ENCODE peak calls at places on chromosomes 1 and 21, in four cellular contexts. Z is aorta; B is body of pancreas; O is CD8-positive, alpha-beta T cell. W is an unnamed sample. For H3K4me1 and H3K36me3, the result is how much of the 10 kb centered on the place peaks cover.

GRCh38 chr21:42705346-42705745 is 51.9 kb downstream of the PDE9A start:
- ATAC-seq in Z (no peak), O (no peak), B (no peak), W (no peak)

GRCh38 chr1:23562138-23562819 is 3.0 kb upstream of the ID3 start:
- ATAC-seq in Z (peak), B (peak), O (no peak), W (peak)

GRCh38 chr1:151828931-151829330 is 2.7 kb downstream of the RORC start:
- ATAC-seq in Z (no peak), B (no peak), O (no peak), W (no peak)

GRCh38 chr1:57826535-57826934 is 402.7 kb upstream of the DAB1 start:
- ATAC-seq in B (no peak), Z (no peak), O (no peak), W (no peak)

GRCh38 chr1:90325165-90325564 is 330.3 kb downstream of the ZNF326 start:
- ATAC-seq in O (no peak), Z (no peak), B (no peak), W (no peak)

GRCh38 chr1:234907585-234908457 is 220.8 kb downstream of the TOMM20 start:
- ATAC-seq in O (no peak), Z (peak), B (peak), W (peak)

GRCh38 chr1:228274452-228275153 is 66.8 kb downstream of the OBSCN start:
- ATAC-seq in Z (no peak), O (no peak), B (no peak), W (no peak)

GRCh38 chr1:154407866-154408777 is 3.0 kb downstream of the IL6R start:
- ATAC-seq in O (no peak), B (no peak), Z (no peak), W (no peak)

GRCh38 chr1:245798367-245798747 is 643.6 kb downstream of the KIF26B start:
- ATAC-seq in O (no peak), B (no peak), Z (no peak), W (no peak)

GRCh38 chr21:14382486-14382834 is 486 bp downstream of the HSPA13 start:
- ATAC-seq in B (no peak), Z (no peak), O (no peak), W (no peak)

GRCh38 chr1:223837687-223838086 is 8.1 kb downstream of the TP53BP2 start:
- ATAC-seq in Z (no peak), O (no peak), B (peak), W (no peak)

GRCh38 chr21:20419780-20420179 is 578.4 kb upstream of the NCAM2 start:
- ATAC-seq in O (no peak), B (no peak), Z (no peak), W (no peak)

GRCh38 chr1:243325305-243325890 is 69.6 kb downstream of the SDCCAG8 start:
- ATAC-seq in Z (no peak), O (peak), B (no peak), W (no peak)

GRCh38 chr21:33025106-33025470 is 647 bp upstream of the OLIG2 start:
- ATAC-seq in B (no peak), Z (no peak), O (no peak), W (no peak)

GRCh38 chr21:33024278-33025103 is 1.2 kb upstream of the OLIG2 start:
- ATAC-seq in O (no peak), Z (no peak), B (no peak), W (no peak)

GRCh38 chr21:33022489-33022827 is 3.3 kb upstream of the OLIG2 start:
- ATAC-seq in O (no peak), B (no peak), Z (no peak), W (no peak)

GRCh38 chr21:33022828-33023573 is 2.7 kb upstream of the OLIG2 start:
- ATAC-seq in Z (no peak), B (no peak), O (no peak), W (no peak)

GRCh38 chr21:33023574-33024277 is 2.0 kb upstream of the OLIG2 start:
- ATAC-seq in O (no peak), B (no peak), Z (no peak), W (no peak)
- H3K4me1 ChIP-seq in O (under half), B (under half), Z (under half), W (under half)

GRCh38 chr1:96995351-96995750 is 273.8 kb downstream of the PTBP2 start:
- ATAC-seq in B (no peak), O (no peak), Z (no peak), W (no peak)
- H3K36me3 ChIP-seq in B (under half), O (under half), Z (under half), W (under half)

GRCh38 chr1:201053155-201053860 is 29.8 kb upstream of the KIF21B start:
- ATAC-seq in B (no peak), Z (no peak), O (no peak), W (no peak)
- H3K4me1 ChIP-seq in B (under half), Z (under half), O (under half), W (half or more)

GRCh38 chr1:45848714-45849113 is 45.3 kb downstream of the MAST2 start:
- ATAC-seq in O (no peak), Z (no peak), B (no peak), W (no peak)
- H3K36me3 ChIP-seq in O (under half), Z (under half), B (under half), W (under half)